ENCODE peak calls at places on chromosomes 3 and 15, in eight cellular contexts. G is brain microvascular endothelial cell, I is ascending aorta, Q is body of pancreas, T is right atrium auricular region, B is AG04450, A is SJSA1, E is HL-60. V is an unnamed sample.

GRCh38 chr3:107542665-107543064 is 19.9 kb downstream of the BBX start:
- DNase-seq in G (no peak), I (no peak), Q (no peak), T (no peak), B (no peak), A (no peak), E (no peak), V (no peak)

GRCh38 chr15:64775551-64776401 is at the start of gene RBPMS2:
- DNase-seq in G (no peak), I (no peak), Q (peak), T (no peak), B (no peak), A (no peak), E (no peak), V (no peak)

GRCh38 chr3:38647217-38647970 is 2.1 kb downstream of the SCN5A start:
- DNase-seq in G (no peak), I (peak), Q (no peak), T (peak), B (no peak), A (no peak), E (no peak), V (no peak)

GRCh38 chr15:100781061-100781960 is 98.3 kb upstream of the ALDH1A3 start:
- DNase-seq in G (no peak), I (peak), Q (no peak), T (peak), B (no peak), A (peak), E (no peak), V (no peak)

GRCh38 chr3:127442551-127442950 is 148.0 kb downstream of the TPRA1 start:
- DNase-seq in G (no peak), I (peak), Q (no peak), T (no peak), B (no peak), A (no peak), E (no peak), V (no peak)

GRCh38 chr3:52358362-52358940 is 42.3 kb downstream of the DNAH1 start:
- DNase-seq in G (no peak), I (no peak), Q (no peak), T (no peak), B (no peak), A (no peak), E (no peak), V (no peak)

GRCh38 chr15:60541784-60542617 is 63.1 kb upstream of the ICE2 start:
- DNase-seq in G (no peak), I (no peak), Q (no peak), T (no peak), B (no peak), A (no peak), E (no peak), V (no peak)

GRCh38 chr15:94247789-94248638 is 16.7 kb downstream of the MCTP2 start:
- DNase-seq in G (no peak), I (no peak), Q (peak), T (no peak), B (no peak), A (no peak), E (no peak), V (no peak)

GRCh38 chr3:178295257-178295912 is 240.9 kb upstream of the KCNMB2 start:
- DNase-seq in G (no peak), I (no peak), Q (no peak), T (no peak), B (no peak), A (no peak), E (no peak), V (peak)

GRCh38 chr3:115814778-115815380 is 191.6 kb downstream of the GAP43 start:
- DNase-seq in G (peak), I (peak), Q (peak), T (peak), B (no peak), A (peak), E (peak), V (peak)

GRCh38 chr3:108645364-108645763 is 55.8 kb downstream of the DZIP3 start:
- DNase-seq in G (no peak), I (no peak), Q (no peak), T (no peak), B (no peak), A (no peak), E (no peak), V (no peak)

GRCh38 chr3:54133196-54133595 is 10.8 kb downstream of the CACNA2D3 start:
- DNase-seq in G (no peak), I (no peak), Q (no peak), T (no peak), B (no peak), A (no peak), E (no peak), V (no peak)

GRCh38 chr3:184636774-184637316 is 75.0 kb downstream of the MAGEF1 start:
- DNase-seq in G (peak), I (no peak), Q (no peak), T (no peak), B (peak), A (peak), E (peak), V (peak)

GRCh38 chr3:52021869-52022268 is 26.2 kb upstream of the RPL29 start:
- DNase-seq in G (no peak), I (no peak), Q (peak), T (no peak), B (no peak), A (no peak), E (no peak), V (no peak)

GRCh38 chr3:135311699-135312098 is 516.6 kb downstream of the EPHB1 start:
- DNase-seq in G (no peak), I (no peak), Q (no peak), T (no peak), B (no peak), A (no peak), E (no peak), V (no peak)

GRCh38 chr3:50657816-50658215 is 16.9 kb upstream of the DOCK3 start:
- DNase-seq in G (no peak), I (no peak), Q (no peak), T (no peak), B (no peak), A (no peak), E (no peak), V (no peak)

GRCh38 chr3:48084170-48084569 is 68.0 kb upstream of the MAP4 start:
- DNase-seq in G (no peak), I (no peak), Q (no peak), T (no peak), B (no peak), A (no peak), E (no peak), V (no peak)

GRCh38 chr15:65197337-65197645 is 12.1 kb upstream of the CLPX start:
- DNase-seq in G (no peak), I (no peak), Q (no peak), T (no peak), B (no peak), A (no peak), E (no peak), V (no peak)

GRCh38 chr3:33372218-33373081 is 67.8 kb downstream of the UBP1 start:
- DNase-seq in G (peak), I (no peak), Q (peak), T (no peak), B (no peak), A (no peak), E (no peak), V (peak)

GRCh38 chr3:116445291-116445841 is at the start of gene LSAMP:
- DNase-seq in G (no peak), I (no peak), Q (no peak), T (no peak), B (no peak), A (no peak), E (no peak), V (peak)

GRCh38 chr3:1693145-1693544 is 405.5 kb upstream of the CNTN4 start:
- DNase-seq in G (no peak), I (no peak), Q (no peak), T (no peak), B (no peak), A (no peak), E (no peak), V (no peak)

GRCh38 chr3:61985020-61985419 is 388.3 kb downstream of the FEZF2 start:
- DNase-seq in G (peak), I (no peak), Q (no peak), T (no peak), B (peak), A (no peak), E (no peak), V (peak)

GRCh38 chr15:57165992-57166391 is 210.3 kb upstream of the CGNL1 start:
- DNase-seq in G (peak), I (no peak), Q (no peak), T (no peak), B (no peak), A (no peak), E (no peak), V (peak)

GRCh38 chr3:377158-377561 is 180.6 kb downstream of the CHL1 start:
- DNase-seq in G (no peak), I (no peak), Q (no peak), T (no peak), B (no peak), A (no peak), E (no peak), V (peak)

GRCh38 chr15:30984118-30984517 is 7.3 kb downstream of the MTMR10 start:
- DNase-seq in G (no peak), I (no peak), Q (no peak), T (no peak), B (no peak), A (no peak), E (no peak), V (no peak)

GRCh38 chr3:9932535-9932842 is 1.1 kb upstream of the CRELD1 start:
- DNase-seq in G (no peak), I (no peak), Q (no peak), T (no peak), B (no peak), A (no peak), E (no peak), V (no peak)

GRCh38 chr3:36060950-36061349 is 319.4 kb upstream of the STAC start:
- DNase-seq in G (no peak), I (no peak), Q (no peak), T (no peak), B (no peak), A (no peak), E (no peak), V (no peak)

GRCh38 chr15:95202569-95203349 is 971.4 kb downstream of the MCTP2 start:
- DNase-seq in G (peak), I (no peak), Q (no peak), T (no peak), B (no peak), A (no peak), E (no peak), V (no peak)

GRCh38 chr3:179194931-179195330 is 46.8 kb downstream of the PIK3CA start:
- DNase-seq in G (no peak), I (no peak), Q (peak), T (no peak), B (no peak), A (no peak), E (no peak), V (no peak)

GRCh38 chr3:157464283-157464682 is 27.6 kb downstream of the PTX3 start:
- DNase-seq in G (peak), I (no peak), Q (no peak), T (no peak), B (peak), A (no peak), E (no peak), V (no peak)

GRCh38 chr3:97105989-97106651 is 291.7 kb downstream of the EPHA6 start:
- DNase-seq in G (no peak), I (no peak), Q (no peak), T (no peak), B (no peak), A (no peak), E (no peak), V (no peak)

GRCh38 chr15:63192604-63193206 is 3.3 kb downstream of the RAB8B start:
- DNase-seq in G (no peak), I (no peak), Q (no peak), T (peak), B (no peak), A (no peak), E (no peak), V (no peak)

GRCh38 chr3:146636881-146637280 is 31.7 kb upstream of the PLSCR5 start:
- DNase-seq in G (no peak), I (no peak), Q (no peak), T (no peak), B (no peak), A (no peak), E (no peak), V (no peak)

GRCh38 chr15:51883436-51883835 is 54.0 kb downstream of the TMOD3 start:
- DNase-seq in G (peak), I (no peak), Q (no peak), T (no peak), B (peak), A (no peak), E (no peak), V (peak)

GRCh38 chr15:74788042-74788715 is 6.3 kb downstream of the CSK start:
- DNase-seq in G (no peak), I (no peak), Q (no peak), T (no peak), B (no peak), A (no peak), E (peak), V (no peak)
- H3K4me3 ChIP-seq in G (no peak), I (no peak), Q (no peak), T (no peak), B (no peak), A (no peak), E (peak), V (no peak)

GRCh38 chr3:129117134-129117533 is 4.5 kb downstream of the RAB43 start:
- DNase-seq in G (no peak), I (no peak), Q (no peak), T (no peak), B (no peak), A (no peak), E (no peak), V (no peak)

GRCh38 chr3:129120254-129121004 is 1.2 kb downstream of the RAB43 start:
- DNase-seq in G (peak), I (peak), Q (peak), T (peak), B (peak), A (peak), E (peak), V (peak)

GRCh38 chr3:129116482-129116946 is 5.1 kb downstream of the RAB43 start:
- DNase-seq in G (no peak), I (no peak), Q (no peak), T (no peak), B (no peak), A (no peak), E (no peak), V (no peak)

GRCh38 chr3:129119365-129120100 is 2.1 kb downstream of the RAB43 start:
- DNase-seq in G (no peak), I (no peak), Q (peak), T (no peak), B (no peak), A (no peak), E (peak), V (no peak)

GRCh38 chr3:129118745-129119144 is 2.9 kb downstream of the RAB43 start:
- DNase-seq in G (no peak), I (no peak), Q (no peak), T (no peak), B (no peak), A (no peak), E (no peak), V (no peak)
- H3K4me3 ChIP-seq in G (no peak), I (no peak), Q (no peak), T (no peak), B (peak), A (no peak), E (no peak), V (no peak)

DNA sequence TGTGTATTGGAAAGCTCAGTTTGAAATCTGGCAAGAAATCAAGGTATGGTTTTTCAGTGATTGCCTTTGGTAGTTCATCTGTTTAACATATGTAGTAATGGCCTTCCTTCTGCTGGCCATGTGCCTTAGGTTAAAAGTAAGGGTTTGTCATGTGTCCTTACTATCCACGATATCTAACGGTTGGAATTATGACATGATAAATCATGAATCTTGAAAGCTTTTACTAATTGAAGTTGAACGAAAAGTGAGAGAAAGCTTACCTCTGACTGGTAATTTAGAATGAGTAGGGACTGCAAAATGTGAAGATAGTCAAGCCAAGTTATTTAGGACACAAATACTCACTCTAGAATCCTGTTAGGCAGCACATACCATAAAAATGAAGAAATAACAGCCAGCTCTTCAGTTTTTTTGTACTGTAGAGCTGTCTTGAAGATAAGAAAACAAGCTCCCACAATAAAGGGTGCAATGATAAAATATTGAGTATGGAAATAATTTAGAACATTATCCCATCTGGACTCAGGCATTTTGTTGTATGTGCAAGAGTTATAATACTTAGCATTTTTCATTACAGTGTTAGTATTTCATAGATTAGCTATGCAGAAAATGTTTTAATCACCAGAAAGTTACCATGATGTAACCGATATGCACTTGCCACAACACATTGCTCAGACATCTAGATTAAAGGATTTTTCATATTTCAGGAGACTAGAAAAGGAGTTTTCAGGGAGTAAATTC is 303.4 kb downstream of the ZNF385D start:
- DNase-seq in G (no peak), I (no peak), Q (no peak), T (no peak), B (no peak), A (no peak), E (no peak), V (peak)
- H3K4me3 ChIP-seq in G (no peak), I (no peak), Q (no peak), T (no peak), B (no peak), A (no peak), E (no peak), V (no peak)

DNA sequence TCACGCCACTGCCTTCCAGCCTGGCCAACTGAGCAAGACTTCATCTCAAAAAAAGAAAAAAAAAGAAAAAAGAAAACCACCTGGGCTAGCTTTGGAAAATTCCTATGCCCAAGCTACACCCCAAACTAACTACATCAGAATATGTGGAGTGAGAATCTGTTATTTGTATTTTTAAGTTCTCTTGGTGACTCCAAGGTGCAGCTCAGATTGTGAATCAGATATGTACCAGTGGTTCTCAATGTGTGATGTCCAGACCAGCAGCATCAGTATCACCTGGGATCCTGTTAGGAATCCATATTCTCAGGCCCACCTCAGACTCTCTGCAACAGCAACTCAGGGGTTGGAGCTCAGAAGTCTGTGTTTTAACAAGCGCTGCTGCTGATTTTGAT is 376.8 kb downstream of the EDEM1 start:
- DNase-seq in G (no peak), I (no peak), Q (no peak), T (no peak), B (no peak), A (no peak), E (no peak), V (no peak)
- H3K4me3 ChIP-seq in G (no peak), I (no peak), Q (no peak), T (no peak), B (no peak), A (no peak), E (no peak), V (no peak)

GRCh38 chr3:141275032-141275422 is 43.4 kb downstream of the PXYLP1 start:
- DNase-seq in G (peak), I (no peak), Q (no peak), T (no peak), B (no peak), A (no peak), E (no peak), V (peak)
- H3K4me3 ChIP-seq in G (no peak), I (no peak), Q (no peak), T (no peak), B (no peak), A (no peak), E (no peak), V (no peak)

GRCh38 chr3:72942427-72942826 is 54.2 kb upstream of the PPP4R2 start:
- DNase-seq in G (no peak), I (no peak), Q (no peak), T (no peak), B (no peak), A (no peak), E (no peak), V (no peak)

GRCh38 chr3:72938471-72939265 is 50.8 kb downstream of the GXYLT2 start:
- DNase-seq in G (peak), I (peak), Q (peak), T (peak), B (peak), A (no peak), E (peak), V (peak)
- H3K4me3 ChIP-seq in G (no peak), I (no peak), Q (no peak), T (no peak), B (no peak), A (no peak), E (peak), V (no peak)

DNA sequence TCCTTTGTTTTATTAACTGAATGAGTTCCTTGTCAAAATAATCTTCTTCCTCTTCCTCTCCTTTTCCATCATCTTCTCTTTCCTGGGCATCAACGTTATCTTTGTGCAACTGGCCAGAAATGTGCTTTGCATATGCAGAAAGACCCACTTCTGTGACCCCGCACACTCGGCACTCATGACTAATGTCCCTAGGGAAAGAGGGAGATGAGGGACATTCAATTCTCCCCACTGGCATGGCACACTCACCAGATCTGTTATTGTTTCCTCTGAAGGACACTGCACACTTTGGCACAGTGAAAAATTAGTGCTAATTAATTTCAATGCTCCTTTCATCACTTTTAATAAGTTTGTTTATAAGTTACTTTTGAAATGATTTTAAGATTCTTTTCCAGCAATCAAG is 34.0 kb downstream of the ZNF106 start:
- DNase-seq in G (peak), I (no peak), Q (no peak), T (no peak), B (no peak), A (no peak), E (no peak), V (no peak)
- H3K4me3 ChIP-seq in G (peak), I (peak), Q (no peak), T (peak), B (peak), A (no peak), E (no peak), V (peak)

DNA sequence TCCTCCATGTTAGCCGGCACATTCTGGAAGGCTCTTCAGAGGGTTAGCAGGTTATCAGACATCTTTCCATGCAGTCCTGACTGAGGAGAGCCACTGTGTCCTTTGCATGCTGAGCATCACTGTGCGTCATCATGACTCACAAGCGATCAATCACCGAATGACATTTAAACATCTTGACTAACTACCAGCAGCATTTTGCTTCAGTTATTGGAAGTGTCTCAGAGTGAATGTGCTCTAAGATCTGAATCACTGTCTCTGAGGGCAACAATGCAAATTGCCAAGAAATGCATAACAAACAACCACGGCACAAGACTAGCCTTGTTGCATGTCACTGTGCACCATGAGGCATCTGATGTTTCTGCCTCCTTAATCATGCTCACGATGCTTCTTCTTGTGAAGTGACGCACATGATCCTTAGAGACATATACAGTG is 18.3 kb upstream of the ATP8B4 start:
- DNase-seq in G (peak), I (no peak), Q (no peak), T (no peak), B (peak), A (peak), E (no peak), V (peak)
- H3K4me3 ChIP-seq in G (no peak), I (no peak), Q (no peak), T (no peak), B (no peak), A (no peak), E (no peak), V (no peak)